ENCODE peak calls at places on chromosomes 16 and 17, in six cellular contexts. A is HCT116, P is SK-N-SH, S is GM12878, Y is K562, G is HepG2. O is an unnamed sample.

GRCh38 chr16:12899529-12900168 is 1.7 kb upstream of the SHISA9 start:
- DNase-seq in A (no peak), P (no peak), S (no peak), Y (no peak), G (no peak), O (no peak)

GRCh38 chr17:80485846-80486245 is 9.4 kb upstream of the NPTX1 start:
- DNase-seq in A (no peak), P (no peak), S (no peak), Y (no peak), G (no peak), O (no peak)

GRCh38 chr16:55499951-55500350 is 8.9 kb upstream of the LPCAT2 start:
- DNase-seq in A (peak), P (no peak), S (no peak), Y (no peak), G (no peak), O (no peak)

GRCh38 chr16:48862087-48862532 is 252.1 kb upstream of the N4BP1 start:
- DNase-seq in A (peak), P (no peak), S (no peak), Y (no peak), G (no peak), O (no peak)

GRCh38 chr16:85457366-85457765 is 155.8 kb upstream of the GSE1 start:
- DNase-seq in A (no peak), P (no peak), S (no peak), Y (no peak), G (no peak), O (no peak)

GRCh38 chr16:89360760-89361435 is 129.5 kb downstream of the ANKRD11 start:
- DNase-seq in A (no peak), P (no peak), S (peak), Y (no peak), G (no peak), O (no peak)

GRCh38 chr17:2703181-2703580 is 8.4 kb downstream of the CLUH start:
- DNase-seq in A (no peak), P (no peak), S (no peak), Y (no peak), G (no peak), O (no peak)

GRCh38 chr16:3736116-3736515 is 18.8 kb upstream of the TRAP1 start:
- DNase-seq in A (no peak), P (no peak), S (no peak), Y (no peak), G (no peak), O (no peak)

GRCh38 chr16:69903851-69904250 is 47.3 kb upstream of the CLEC18A start:
- DNase-seq in A (no peak), P (no peak), S (no peak), Y (no peak), G (no peak), O (no peak)

GRCh38 chr16:55297062-55297909 is 26.7 kb upstream of the IRX6 start:
- DNase-seq in A (no peak), P (no peak), S (no peak), Y (no peak), G (no peak), O (no peak)

GRCh38 chr17:59851431-59852375 is 41.0 kb downstream of the TUBD1 start:
- DNase-seq in A (no peak), P (no peak), S (no peak), Y (peak), G (no peak), O (no peak)

GRCh38 chr16:57830890-57831484 is 28.7 kb upstream of the KIFC3 start:
- DNase-seq in A (no peak), P (no peak), S (no peak), Y (no peak), G (no peak), O (no peak)

GRCh38 chr17:60604686-60605334 is 4.8 kb downstream of the PPM1D start:
- DNase-seq in A (peak), P (no peak), S (no peak), Y (no peak), G (no peak), O (no peak)

GRCh38 chr17:80359422-80360110 is 55.4 kb upstream of the ENDOV start:
- DNase-seq in A (no peak), P (no peak), S (no peak), Y (no peak), G (no peak), O (no peak)

GRCh38 chr16:17515421-17516210 is 44.9 kb upstream of the XYLT1 start:
- DNase-seq in A (no peak), P (no peak), S (no peak), Y (no peak), G (no peak), O (no peak)

GRCh38 chr16:22313876-22314470 is 16.8 kb downstream of the POLR3E start:
- DNase-seq in A (no peak), P (no peak), S (no peak), Y (no peak), G (no peak), O (no peak)

GRCh38 chr17:72666519-72666874 is 426.0 kb downstream of the SLC39A11 start:
- DNase-seq in A (no peak), P (no peak), S (no peak), Y (no peak), G (peak), O (no peak)

GRCh38 chr17:63258785-63259184 is 187.3 kb downstream of the CYB561 start:
- DNase-seq in A (no peak), P (no peak), S (no peak), Y (no peak), G (no peak), O (no peak)

GRCh38 chr17:61155590-61156181 is 244.0 kb upstream of the TBX2 start:
- DNase-seq in A (no peak), P (no peak), S (no peak), Y (no peak), G (no peak), O (no peak)

GRCh38 chr16:586645-587590 is 2.9 kb upstream of the RAB40C start:
- DNase-seq in A (no peak), P (no peak), S (no peak), Y (no peak), G (no peak), O (no peak)

GRCh38 chr17:19867654-19868395 is at the start of gene ULK2:
- DNase-seq in A (peak), P (peak), S (no peak), Y (no peak), G (no peak), O (no peak)

GRCh38 chr16:15980329-15980728 is 30.9 kb downstream of the ABCC1 start:
- DNase-seq in A (no peak), P (no peak), S (no peak), Y (no peak), G (no peak), O (no peak)

GRCh38 chr16:85768225-85768624 is 17.3 kb upstream of the C16orf74 start:
- DNase-seq in A (no peak), P (no peak), S (no peak), Y (no peak), G (no peak), O (no peak)

GRCh38 chr17:35708951-35709350 is 22.5 kb upstream of the RASL10B start:
- DNase-seq in A (no peak), P (no peak), S (peak), Y (no peak), G (no peak), O (no peak)

GRCh38 chr17:17151962-17152361 is 54.2 kb downstream of the PLD6 start:
- DNase-seq in A (no peak), P (no peak), S (no peak), Y (no peak), G (no peak), O (peak)

GRCh38 chr16:47815655-47816054 is 340.1 kb downstream of the ABCC12 start:
- DNase-seq in A (no peak), P (no peak), S (no peak), Y (no peak), G (no peak), O (no peak)

GRCh38 chr17:55266051-55266957 is 1.5 kb downstream of the HLF start:
- DNase-seq in A (no peak), P (peak), S (no peak), Y (no peak), G (peak), O (no peak)

GRCh38 chr16:86181526-86181925 is 282.6 kb downstream of the IRF8 start:
- DNase-seq in A (no peak), P (no peak), S (no peak), Y (peak), G (no peak), O (no peak)

GRCh38 chr17:21538615-21539014 is 153.7 kb upstream of the KCNJ18 start:
- DNase-seq in A (no peak), P (no peak), S (no peak), Y (no peak), G (no peak), O (no peak)

GRCh38 chr17:30450125-30451027 is 26.8 kb upstream of the GOSR1 start:
- DNase-seq in A (no peak), P (no peak), S (no peak), Y (no peak), G (peak), O (no peak)

GRCh38 chr17:37538991-37539659 is 49.4 kb downstream of the DUSP14 start:
- DNase-seq in A (no peak), P (no peak), S (no peak), Y (no peak), G (no peak), O (no peak)

GRCh38 chr17:37543527-37544122 is 53.9 kb downstream of the DUSP14 start:
- DNase-seq in A (no peak), P (no peak), S (no peak), Y (no peak), G (no peak), O (no peak)

GRCh38 chr17:37546242-37546641 is 56.6 kb downstream of the DUSP14 start:
- DNase-seq in A (no peak), P (peak), S (no peak), Y (no peak), G (no peak), O (no peak)

GRCh38 chr17:37547986-37548385 is 58.3 kb downstream of the DUSP14 start:
- DNase-seq in A (no peak), P (no peak), S (no peak), Y (no peak), G (no peak), O (no peak)

DNA sequence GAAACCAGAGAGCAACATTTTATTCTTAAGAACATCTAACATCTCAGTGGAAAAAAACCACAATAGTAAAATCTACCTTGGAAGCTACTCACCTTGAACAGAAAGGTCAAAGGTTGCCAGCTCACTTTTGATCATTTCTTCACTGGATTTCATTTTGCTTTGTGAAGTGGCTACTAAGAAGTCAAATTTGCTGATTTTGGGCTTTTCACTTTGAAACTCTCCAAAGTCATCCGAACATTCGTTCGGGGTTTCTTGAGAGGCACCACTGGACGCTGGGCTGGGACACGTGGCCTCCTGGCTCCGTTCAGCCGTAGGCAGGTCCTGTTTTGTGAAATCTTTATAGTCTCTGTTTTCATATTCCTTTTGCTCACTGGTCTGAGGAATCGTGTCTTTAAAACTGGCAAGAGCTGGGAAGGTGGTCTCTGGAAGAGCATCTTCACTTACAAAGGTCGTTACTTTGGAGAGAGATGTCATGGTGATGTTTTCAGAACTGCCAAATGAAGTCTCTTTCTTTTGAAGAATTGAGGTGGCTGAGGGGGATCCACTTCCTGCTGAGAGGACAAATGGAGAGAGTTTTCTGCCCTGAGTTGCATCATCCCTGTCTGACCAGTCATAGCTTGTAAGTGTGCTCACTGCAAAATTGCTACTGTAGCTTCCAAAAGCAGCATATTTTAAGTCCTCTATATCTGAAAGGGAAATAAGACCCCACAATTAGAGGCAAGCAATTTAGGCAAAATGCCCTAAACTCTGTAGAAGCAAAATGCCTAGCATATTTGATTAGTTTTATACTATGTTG is 52.4 kb downstream of the DUSP14 start:
- DNase-seq in A (no peak), P (no peak), S (no peak), Y (no peak), G (no peak), O (no peak)
- TF ChIP-seq SIN3A in A (no peak), P (no peak), S (no peak), Y (no peak), G (no peak), O (no peak)

GRCh38 chr17:68248199-68248825 is 469 bp downstream of the AMZ2 start:
- DNase-seq in A (no peak), P (no peak), S (no peak), Y (no peak), G (no peak), O (no peak)

GRCh38 chr17:68247445-68248198 is at the start of gene AMZ2:
- DNase-seq in A (peak), P (peak), S (peak), Y (peak), G (peak), O (peak)

GRCh38 chr17:68246271-68247028 is 1.4 kb upstream of the AMZ2 start:
- DNase-seq in A (no peak), P (no peak), S (no peak), Y (no peak), G (no peak), O (no peak)

GRCh38 chr17:68255151-68255550 is 7.3 kb downstream of the AMZ2 start:
- DNase-seq in A (no peak), P (no peak), S (no peak), Y (no peak), G (no peak), O (no peak)

DNA sequence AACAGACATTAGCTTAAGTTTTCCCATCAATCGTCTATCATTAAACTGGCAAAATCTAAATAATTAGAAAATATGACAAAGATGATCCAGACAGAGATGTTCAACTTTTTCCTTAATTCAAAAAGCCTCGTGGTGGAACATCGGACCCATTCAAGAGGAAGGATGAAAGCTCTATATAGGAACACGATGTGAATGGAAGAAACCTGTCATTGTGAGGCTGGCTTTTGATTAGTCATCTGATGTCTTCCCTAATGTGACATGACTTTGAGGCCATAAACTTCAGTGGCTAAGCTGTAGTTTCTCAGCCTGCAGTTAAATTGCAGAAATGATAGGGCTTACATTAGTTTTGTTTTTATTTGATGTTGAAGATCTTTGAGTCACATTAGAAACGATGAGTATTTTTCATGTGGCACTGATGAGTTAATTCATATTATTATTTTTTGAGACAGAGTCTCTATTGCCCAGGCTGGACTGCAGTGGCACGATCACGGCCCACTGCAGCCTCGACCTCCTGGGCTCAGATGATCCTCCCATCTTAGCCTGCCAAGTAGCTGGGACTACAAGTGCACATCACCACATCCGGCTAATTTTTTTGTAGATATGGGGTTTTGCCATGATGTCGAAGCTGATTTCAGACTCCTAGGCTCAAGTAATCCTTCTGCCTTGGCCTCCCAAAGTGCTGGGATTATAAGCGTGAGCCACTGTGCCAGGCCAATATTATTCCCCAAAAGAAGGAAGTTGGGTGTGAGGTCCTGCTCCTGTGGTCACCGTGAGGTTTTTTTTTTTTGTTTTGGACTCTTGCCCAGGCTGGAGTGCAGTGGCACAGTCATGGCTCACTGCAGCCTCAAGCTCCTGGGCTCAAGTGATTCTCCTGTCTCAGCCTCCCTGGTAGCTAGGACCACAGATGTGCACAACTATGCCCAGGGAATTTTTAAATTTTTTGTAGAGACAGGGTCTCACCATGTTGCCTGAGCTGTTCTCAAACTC is 1.3 kb downstream of the AMZ2 start:
- DNase-seq in A (no peak), P (no peak), S (no peak), Y (no peak), G (no peak), O (no peak)
- TF ChIP-seq POLR2AphosphoS5 in A (peak), P (no peak), S (no peak), Y (no peak), G (no peak), O (no peak)

DNA sequence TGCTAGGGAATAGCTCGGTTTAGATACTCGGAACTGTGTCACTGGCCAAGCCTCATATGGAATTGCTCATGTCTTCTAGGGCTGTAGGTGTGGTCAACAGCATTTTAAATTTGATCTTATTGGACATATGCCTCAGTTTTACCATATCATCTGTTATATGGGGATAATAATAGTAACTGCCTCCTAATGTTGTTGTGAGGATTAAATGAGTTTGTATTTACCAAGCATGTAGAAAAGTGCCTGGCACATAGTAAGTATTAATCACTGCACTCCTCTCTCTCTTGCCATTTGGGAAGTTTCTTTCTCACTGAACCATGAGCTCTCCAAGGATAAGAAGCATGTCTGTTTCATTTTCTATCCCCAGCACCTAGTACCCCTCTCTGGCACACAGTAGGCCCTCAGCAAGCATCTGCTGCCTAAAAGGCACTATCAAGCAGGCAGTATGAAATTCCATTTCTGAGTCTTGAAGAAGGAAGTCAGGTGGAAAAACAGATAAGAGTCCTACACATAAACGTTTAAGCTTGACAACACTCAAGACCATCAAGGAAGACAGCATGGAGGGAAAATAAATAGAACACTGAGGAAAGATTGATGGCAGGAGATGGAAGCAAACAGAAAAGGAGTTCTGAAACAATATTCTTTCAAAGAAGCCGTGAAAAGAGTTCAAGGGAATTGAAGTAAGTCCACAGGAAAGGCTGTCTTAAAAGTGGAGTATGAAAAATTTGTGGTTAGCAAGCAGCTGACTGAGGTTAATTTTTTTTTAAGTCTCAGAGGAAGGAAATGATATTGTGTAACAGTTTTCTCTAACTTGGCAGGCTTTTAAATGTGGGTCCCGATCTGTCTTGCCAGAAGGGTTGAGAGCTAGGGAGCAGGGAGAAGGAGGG is 2.2 kb upstream of the ATP6V0A1 start:
- DNase-seq in A (no peak), P (no peak), S (peak), Y (peak), G (no peak), O (no peak)
- TF ChIP-seq REST in A (no peak), P (no peak), S (no peak), Y (no peak), G (no peak), O (no peak)

GRCh38 chr17:76562734-76563148 is 22.9 kb downstream of the PRCD start:
- DNase-seq in A (no peak), P (peak), S (no peak), Y (peak), G (no peak), O (no peak)

GRCh38 chr17:76560036-76560876 is 20.4 kb downstream of the PRCD start:
- DNase-seq in A (no peak), P (no peak), S (no peak), Y (no peak), G (no peak), O (no peak)

GRCh38 chr17:76561799-76562268 is 22.0 kb downstream of the PRCD start:
- DNase-seq in A (no peak), P (no peak), S (no peak), Y (no peak), G (no peak), O (no peak)

GRCh38 chr17:76560877-76561221 is 21.0 kb downstream of the PRCD start:
- DNase-seq in A (no peak), P (no peak), S (no peak), Y (no peak), G (no peak), O (no peak)

DNA sequence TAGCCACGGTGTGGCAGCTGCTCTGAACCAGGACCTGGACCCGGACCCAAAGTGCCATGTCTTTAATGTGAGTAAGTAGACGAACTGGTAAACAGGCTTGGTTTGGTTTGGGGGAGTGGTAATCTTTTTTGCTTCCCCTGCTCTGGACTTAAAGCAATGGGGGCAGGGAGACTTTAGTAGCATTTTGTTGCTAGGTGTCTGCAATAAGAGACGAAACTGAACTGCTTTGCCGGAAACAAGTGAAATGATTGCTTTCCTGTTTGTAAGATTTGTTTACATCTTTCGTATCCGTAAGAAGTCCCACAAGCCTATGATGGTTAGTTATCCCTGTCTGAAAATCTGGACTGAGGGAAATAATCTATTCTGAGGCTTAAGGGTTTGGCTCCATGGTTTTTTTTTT is 21.5 kb downstream of the PRCD start:
- DNase-seq in A (no peak), P (no peak), S (no peak), Y (no peak), G (no peak), O (no peak)
- TF ChIP-seq SIN3A in A (no peak), P (no peak), S (no peak), Y (no peak), G (no peak), O (no peak)

GRCh38 chr16:2460916-2461315 is 1.0 kb downstream of the TEDC2 start:
- DNase-seq in A (no peak), P (no peak), S (no peak), Y (no peak), G (no peak), O (no peak)

GRCh38 chr16:2460391-2460713 is 443 bp downstream of the TEDC2 start:
- DNase-seq in A (no peak), P (no peak), S (no peak), Y (no peak), G (no peak), O (no peak)

GRCh38 chr16:2458887-2459646 is 842 bp upstream of the TEDC2 start:
- DNase-seq in A (no peak), P (no peak), S (no peak), Y (peak), G (no peak), O (no peak)

GRCh38 chr16:2457946-2458345 is 2.0 kb upstream of the TEDC2 start:
- DNase-seq in A (no peak), P (no peak), S (no peak), Y (no peak), G (no peak), O (no peak)

GRCh38 chr16:2459647-2460390 is at the start of gene TEDC2:
- DNase-seq in A (peak), P (peak), S (peak), Y (peak), G (peak), O (peak)
- TF ChIP-seq POLR2AphosphoS5 in A (peak), P (no peak), S (no peak), Y (no peak), G (peak), O (no peak)

GRCh38 chr17:82320956-82321927 is 3.8 kb upstream of the CD7 start:
- DNase-seq in A (no peak), P (peak), S (no peak), Y (peak), G (no peak), O (no peak)
- TF ChIP-seq REST in A (no peak), P (no peak), S (no peak), Y (no peak), G (no peak), O (no peak)